ENCODE peak calls at places on chromosomes 13 and 19, in six cellular contexts. F is posterior cingulate gyrus; M is NCI-H1048; X is fibroblast of the aortic adventitia; B is activated T-helper 1 cell treated with anti-CD3 and anti-CD28 coated beads, Interleukin-12 subunit alpha, Interleukin-12 subunit beta, Interleukin-2, Interleukin-4 antibody, amounts not matched to agents 30 ng/mL and 10 ng/mL and 1 ng/mL, durations not matched to agents 14 hours and 24 hours and 36 hours; I is neural crest cell. A is an unnamed sample.

GRCh38 chr19:18940791-18941627 is at the start of gene HOMER3:
- DNase-seq in B (peak; percentile 68), I (peak; percentile 84), M (peak; percentile 34), F (peak; percentile 67), X (peak; percentile 43), A (peak; percentile 62)

GRCh38 chr19:1259206-1259872 is 9.8 kb upstream of the CIRBP start:
- DNase-seq in X (peak; percentile 51), M (no peak), B (peak; percentile 75), F (no peak), I (no peak), A (no peak)

GRCh38 chr19:29076161-29076560 is 136.8 kb downstream of the UQCRFS1 start:
- DNase-seq in B (no peak), F (no peak), M (no peak), I (no peak), X (no peak), A (no peak)

GRCh38 chr13:113724780-113725315 is 34.2 kb upstream of the TMEM255B start:
- DNase-seq in I (peak; percentile 77), M (peak; percentile 19), F (peak; percentile 77), X (peak; percentile 47), B (peak; percentile 83), A (peak; percentile 80)

GRCh38 chr13:57739791-57740190 is 108.2 kb downstream of the PCDH17 start:
- DNase-seq in M (no peak), X (no peak), F (no peak), I (no peak), B (no peak), A (no peak)

GRCh38 chr13:21333186-21333585 is 125.9 kb downstream of the ZDHHC20 start:
- DNase-seq in X (peak; percentile 8), F (no peak), B (no peak), M (no peak), I (no peak), A (no peak)

GRCh38 chr13:93814658-93815057 is 588.1 kb downstream of the GPC6 start:
- DNase-seq in M (no peak), I (no peak), X (no peak), F (no peak), B (no peak), A (no peak)

GRCh38 chr19:17522988-17523872 is 11.8 kb downstream of the PGLS start:
- DNase-seq in F (no peak), M (no peak), X (no peak), B (peak; percentile 36), I (no peak), A (peak; percentile 75)

GRCh38 chr13:23707674-23708073 is 137.5 kb downstream of the TNFRSF19 start:
- DNase-seq in F (no peak), X (peak; percentile 57), B (no peak), I (no peak), M (no peak), A (no peak)

GRCh38 chr19:28472111-28472510 is 740.8 kb downstream of the UQCRFS1 start:
- DNase-seq in B (no peak), X (peak; percentile 47), I (no peak), F (no peak), M (no peak), A (no peak)

GRCh38 chr19:4689403-4689802 is 19.3 kb upstream of the MYDGF start:
- DNase-seq in B (no peak), X (no peak), F (no peak), M (no peak), I (no peak), A (no peak)

GRCh38 chr19:2883686-2884439 is 16.7 kb downstream of the ZNF556 start:
- DNase-seq in X (peak; percentile 3), F (no peak), M (no peak), B (no peak), I (no peak), A (no peak)

GRCh38 chr19:56594783-56595547 is at the start of gene ZNF71:
- DNase-seq in B (peak; percentile 82), X (peak; percentile 83), M (peak; percentile 68), F (peak; percentile 87), I (peak; percentile 87), A (peak; percentile 85)

GRCh38 chr19:5624154-5624663 is 1.3 kb downstream of the SAFB start:
- DNase-seq in X (peak; percentile 58), B (no peak), M (no peak), I (no peak), F (no peak), A (peak; percentile 63)

GRCh38 chr13:45267215-45267614 is 66.4 kb upstream of the KCTD4 start:
- DNase-seq in B (no peak), X (no peak), M (no peak), I (no peak), F (no peak), A (no peak)

GRCh38 chr19:2611483-2612464 is 90.7 kb downstream of the GNG7 start:
- DNase-seq in M (no peak), X (no peak), I (no peak), B (no peak), F (no peak), A (no peak)

GRCh38 chr19:19214892-19215291 is 3.1 kb downstream of the NCAN start:
- DNase-seq in X (peak; percentile 31), M (peak; percentile 6), B (no peak), I (peak; percentile 88), F (no peak), A (no peak)

GRCh38 chr19:40403262-40403984 is 9.8 kb downstream of the PRX start:
- DNase-seq in I (peak; percentile 96), B (peak; percentile 80), M (peak; percentile 67), F (no peak), X (peak; percentile 82), A (peak; percentile 52)

GRCh38 chr19:48746738-48747575 is at the start of gene IZUMO1:
- DNase-seq in I (peak; percentile 77), M (no peak), X (peak; percentile 87), F (peak; percentile 52), B (peak; percentile 62), A (peak; percentile 83)

GRCh38 chr19:3783660-3784584 is 2.3 kb downstream of the MATK start:
- DNase-seq in B (no peak), M (no peak), I (no peak), F (no peak), X (no peak), A (no peak)

GRCh38 chr19:30862876-30863275 is 486.4 kb downstream of the TSHZ3 start:
- DNase-seq in M (no peak), F (no peak), X (no peak), I (no peak), B (no peak), A (no peak)

GRCh38 chr19:32798201-32798600 is 71.4 kb downstream of the SLC7A9 start:
- DNase-seq in B (no peak), X (no peak), I (no peak), M (no peak), F (no peak), A (no peak)

GRCh38 chr13:90576067-90576466 is 771.4 kb upstream of the MIR17HG start:
- DNase-seq in I (no peak), B (no peak), F (no peak), X (no peak), M (no peak), A (no peak)

GRCh38 chr13:86655561-86655960 is 856.3 kb upstream of the SLITRK6 start:
- DNase-seq in I (no peak), F (no peak), B (no peak), M (no peak), X (no peak), A (no peak)

GRCh38 chr13:71789952-71790351 is 77.1 kb downstream of the DACH1 start:
- DNase-seq in B (no peak), F (no peak), I (no peak), M (no peak), X (no peak), A (no peak)

GRCh38 chr13:107834268-107834667 is 381.1 kb downstream of the LIG4 start:
- DNase-seq in F (no peak), X (peak; percentile 32), I (no peak), B (no peak), M (no peak), A (peak; percentile 9)

GRCh38 chr19:12772323-12772722 is 3.0 kb downstream of the HOOK2 start:
- DNase-seq in F (no peak), I (no peak), B (no peak), X (peak; percentile 18), M (no peak), A (no peak)

GRCh38 chr13:22696433-22696832 is 484.3 kb upstream of the SGCG start:
- DNase-seq in F (no peak), M (no peak), X (no peak), B (no peak), I (no peak), A (no peak)

GRCh38 chr13:114070098-114070799 is 62.2 kb downstream of the RASA3 start:
- DNase-seq in M (no peak), X (no peak), I (no peak), B (no peak), F (no peak), A (no peak)

GRCh38 chr13:73547239-73547638 is 488.4 kb downstream of the KLF5 start:
- DNase-seq in M (no peak), I (no peak), B (no peak), X (no peak), F (no peak), A (no peak)

GRCh38 chr19:46992699-46993535 is 26.7 kb upstream of the NPAS1 start:
- DNase-seq in I (no peak), B (no peak), F (no peak), X (no peak), M (no peak), A (no peak)

GRCh38 chr19:42122691-42123607 is 9.3 kb downstream of the POU2F2 start:
- DNase-seq in B (peak; percentile 42), F (no peak), X (no peak), I (no peak), M (no peak), A (no peak)

GRCh38 chr13:76696370-76696769 is 189.8 kb downstream of the KCTD12 start:
- DNase-seq in F (no peak), M (no peak), I (no peak), X (peak; percentile 64), B (no peak), A (no peak)

GRCh38 chr13:99501952-99502310 is 659 bp downstream of the TM9SF2 start:
- DNase-seq in X (peak; percentile 32), B (no peak), F (no peak), M (no peak), I (no peak), A (peak; percentile 12)

GRCh38 chr19:16117594-16118033 is 5.9 kb downstream of the RAB8A start:
- DNase-seq in X (no peak), B (no peak), I (no peak), F (no peak), M (no peak), A (no peak)

GRCh38 chr19:14561832-14562351 is 10.0 kb downstream of the NDUFB7 start:
- DNase-seq in M (no peak), B (no peak), X (peak; percentile 37), I (no peak), F (peak; percentile 67), A (peak; percentile 67)